ENCODE peak calls at places on chromosomes 5 and 9, in nine cellular contexts. S is lung; D is CD8-positive, alpha-beta T cell; C is AG10803; W is endodermal cell; H is fibroblast of mammary gland; J is A549; L is epithelial cell of esophagus; N is mammary epithelial cell. Z is an unnamed sample.

GRCh38 chr5:143921525-143922311 is 109.8 kb downstream of the HMHB1 start:
- DNase-seq in C (peak), L (peak), J (peak), W (no peak), S (no peak), H (peak), N (peak), D (no peak), Z (peak)

GRCh38 chr9:105959491-105959890 is 265.1 kb downstream of the TMEM38B start:
- DNase-seq in D (no peak), L (no peak), N (no peak), C (no peak), W (no peak), S (no peak), J (no peak), H (no peak), Z (no peak)

GRCh38 chr5:153965102-153965645 is 73.5 kb downstream of the FAM114A2 start:
- DNase-seq in H (peak), N (peak), C (peak), J (peak), D (peak), S (peak), L (peak), W (peak), Z (peak)

GRCh38 chr9:114621975-114622609 is 11.0 kb downstream of the TMEM268 start:
- DNase-seq in C (peak), S (peak), L (peak), J (peak), H (peak), N (peak), D (no peak), W (no peak), Z (peak)

GRCh38 chr9:135290086-135290485 is 189.5 kb upstream of the PPP1R26 start:
- DNase-seq in J (no peak), W (no peak), S (no peak), L (no peak), N (no peak), H (no peak), C (no peak), D (no peak), Z (no peak)

GRCh38 chr5:55055183-55055582 is 31.1 kb downstream of the GZMK start:
- DNase-seq in C (no peak), J (no peak), D (no peak), S (no peak), L (no peak), H (no peak), N (no peak), W (no peak), Z (no peak)

GRCh38 chr5:127878174-127878750 is 175.1 kb downstream of the CCDC192 start:
- DNase-seq in W (peak), C (peak), S (peak), J (peak), H (peak), N (peak), L (peak), D (no peak), Z (peak)

GRCh38 chr5:154159343-154159742 is 31.2 kb upstream of the GALNT10 start:
- DNase-seq in H (peak), J (no peak), W (peak), L (peak), C (peak), D (no peak), N (peak), S (no peak), Z (no peak)

GRCh38 chr9:75147638-75148037 is 59.3 kb downstream of the OSTF1 start:
- DNase-seq in J (no peak), S (no peak), C (peak), H (no peak), N (no peak), L (no peak), D (no peak), W (no peak), Z (no peak)

GRCh38 chr9:123318192-123318591 is 37.8 kb upstream of the CRB2 start:
- DNase-seq in D (no peak), S (no peak), J (no peak), N (no peak), L (no peak), H (no peak), C (no peak), W (no peak), Z (no peak)

GRCh38 chr9:38412751-38413150 is 11.5 kb downstream of the IGFBPL1 start:
- DNase-seq in L (no peak), H (no peak), N (no peak), W (no peak), J (no peak), C (no peak), S (no peak), D (no peak), Z (no peak)

GRCh38 chr5:166022065-166022464 is 2269.4 kb upstream of the WWC1 start:
- DNase-seq in L (peak), C (no peak), D (no peak), N (no peak), J (no peak), S (no peak), W (no peak), H (no peak), Z (no peak)

GRCh38 chr9:27292646-27293045 is 4.3 kb downstream of the EQTN start:
- DNase-seq in C (peak), H (peak), D (no peak), L (no peak), W (no peak), N (no peak), J (no peak), S (no peak), Z (peak)

GRCh38 chr5:109529520-109529919 is 119.7 kb upstream of the PJA2 start:
- DNase-seq in L (peak), W (no peak), C (peak), N (peak), D (no peak), S (no peak), J (no peak), H (peak), Z (peak)

GRCh38 chr5:129664336-129664937 is 83.5 kb upstream of the MINAR2 start:
- DNase-seq in N (peak), H (peak), C (no peak), S (peak), J (peak), D (peak), L (peak), W (peak), Z (peak)
- TF ChIP-seq CTCF in N (peak), H (peak), C (peak), S (no peak), J (peak), D (peak), L (peak), W (peak), Z (peak)

GRCh38 chr5:76685598-76686169 is 30.2 kb upstream of the F2R start:
- DNase-seq in L (no peak), H (peak), C (no peak), S (no peak), N (no peak), W (no peak), J (no peak), D (no peak), Z (peak)
- H3K4me3 ChIP-seq in L (no peak), H (no peak), C (no peak), S (no peak), N (no peak), W (no peak), J (no peak), D (no peak), Z (no peak)

DNA sequence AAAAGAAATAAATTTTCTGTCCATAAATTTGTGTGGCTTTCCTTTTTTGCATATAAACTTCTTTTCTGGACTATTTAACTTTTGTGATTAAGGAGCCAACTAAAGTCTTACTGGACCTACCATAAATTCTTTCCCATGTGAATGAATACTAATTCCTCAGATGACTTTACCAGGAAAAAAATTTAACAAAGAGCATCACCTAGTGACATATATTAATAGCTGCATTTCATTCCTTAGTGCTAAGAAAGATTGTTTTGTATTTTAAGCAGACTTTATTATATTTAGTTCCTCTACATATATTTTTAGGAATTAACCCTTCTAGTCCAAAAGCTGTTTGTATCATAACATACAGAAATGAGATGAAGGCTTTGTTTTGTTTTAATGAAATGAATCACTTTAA is 64.4 kb downstream of the C9orf85 start:
- DNase-seq in S (no peak), N (no peak), W (no peak), J (no peak), C (peak), H (no peak), L (peak), D (no peak), Z (peak)
- TF ChIP-seq CTCF in S (no peak), N (peak), W (no peak), J (peak), C (peak), H (no peak), L (peak), D (no peak), Z (peak)

GRCh38 chr5:17223375-17224185 is 6.1 kb downstream of the BASP1 start:
- DNase-seq in N (no peak), L (peak), H (no peak), J (no peak), C (peak), W (no peak), S (no peak), D (no peak), Z (no peak)
- H3K4me3 ChIP-seq in N (no peak), L (no peak), H (no peak), J (no peak), C (no peak), W (peak), S (no peak), D (no peak), Z (no peak)